ENCODE peak calls at places on chromosomes 13 and 19, in five cellular contexts. Q is left lung, H is AML-193, E is HAP-1, P is SK-N-DZ. U is an unnamed sample.

GRCh38 chr19:46608581-46609345 is 7.6 kb downstream of the CALM3 start:
- DNase-seq in Q (no peak), H (no peak), E (no peak), P (no peak), U (no peak)

GRCh38 chr13:79631260-79631659 is 150.3 kb downstream of the NDFIP2 start:
- DNase-seq in Q (no peak), H (no peak), E (no peak), P (no peak), U (no peak)

GRCh38 chr13:109782823-109783411 is 3.5 kb downstream of the IRS2 start:
- DNase-seq in Q (no peak), H (no peak), E (no peak), P (no peak), U (no peak)

GRCh38 chr13:24923305-24923640 is 159.3 kb downstream of the RNF17 start:
- DNase-seq in Q (no peak), H (peak), E (peak), P (no peak), U (no peak)

GRCh38 chr13:104314926-104315535 is 1248.8 kb upstream of the SLC10A2 start:
- DNase-seq in Q (no peak), H (no peak), E (no peak), P (no peak), U (no peak)

GRCh38 chr13:53073711-53074110 is 45.1 kb downstream of the OLFM4 start:
- DNase-seq in Q (no peak), H (no peak), E (no peak), P (no peak), U (no peak)

GRCh38 chr13:44402902-44403719 is 29.5 kb downstream of the SERP2 start:
- DNase-seq in Q (no peak), H (no peak), E (no peak), P (no peak), U (no peak)

GRCh38 chr13:48476674-48477073 is 56.2 kb downstream of the RCBTB2 start:
- DNase-seq in Q (no peak), H (no peak), E (no peak), P (no peak), U (no peak)

GRCh38 chr13:80340643-80341097 is 256 bp downstream of the SPRY2 start:
- DNase-seq in Q (peak), H (peak), E (peak), P (peak), U (no peak)

GRCh38 chr13:67148219-67148583 is 81.9 kb downstream of the PCDH9 start:
- DNase-seq in Q (no peak), H (no peak), E (peak), P (no peak), U (no peak)

GRCh38 chr19:13461536-13461935 is 44.7 kb downstream of the CACNA1A start:
- DNase-seq in Q (no peak), H (no peak), E (no peak), P (no peak), U (no peak)

GRCh38 chr13:89514534-89515312 is 1832.8 kb upstream of the MIR17HG start:
- DNase-seq in Q (no peak), H (no peak), E (no peak), P (no peak), U (no peak)

GRCh38 chr13:48533207-48533499 is 273 bp upstream of the RCBTB2 start:
- DNase-seq in Q (no peak), H (no peak), E (no peak), P (no peak), U (no peak)

GRCh38 chr13:113646376-113646775 is 11.6 kb downstream of the ATP4B start:
- DNase-seq in Q (peak), H (no peak), E (no peak), P (no peak), U (no peak)

GRCh38 chr19:33234092-33234491 is 8.4 kb upstream of the SLC7A10 start:
- DNase-seq in Q (no peak), H (no peak), E (no peak), P (no peak), U (no peak)

GRCh38 chr13:36192166-36192565 is 22.2 kb downstream of the SOHLH2 start:
- DNase-seq in Q (no peak), H (no peak), E (no peak), P (peak), U (no peak)

GRCh38 chr13:64154514-64154913 is 2738.9 kb upstream of the PCDH20 start:
- DNase-seq in Q (no peak), H (no peak), E (peak), P (no peak), U (no peak)

GRCh38 chr19:41156207-41156606 is 36.8 kb upstream of the CYP2S1 start:
- DNase-seq in Q (no peak), H (no peak), E (no peak), P (no peak), U (no peak)

GRCh38 chr19:57786906-57787305 is 17.4 kb downstream of the ZNF586 start:
- DNase-seq in Q (no peak), H (no peak), E (no peak), P (no peak), U (no peak)

GRCh38 chr19:1155352-1156304 is 18.4 kb downstream of the SBNO2 start:
- DNase-seq in Q (no peak), H (no peak), E (no peak), P (no peak), U (no peak)

GRCh38 chr19:55638864-55639359 is 1.9 kb upstream of the ZNF580 start:
- DNase-seq in Q (no peak), H (peak), E (peak), P (peak), U (no peak)